ENCODE peak calls at places on chromosomes 6 and 20, in five cellular contexts. One of them, this sample, is unnamed.

GRCh38 chr20:63421913-63422312 is 50.5 kb downstream of the KCNQ2 start:
- DNase-seq in HepG2: no peak
- DNase-seq in fibroblast of lung: no peak
- DNase-seq in mammary epithelial cell: no peak
- DNase-seq in GM12878: no peak
- DNase-seq in this sample: no peak

GRCh38 chr6:5466459-5466858 is 205.1 kb downstream of the FARS2 start:
- DNase-seq in HepG2: no peak
- DNase-seq in fibroblast of lung: peak; percentile 52
- DNase-seq in GM12878: no peak
- DNase-seq in mammary epithelial cell: peak; percentile 30
- DNase-seq in this sample: no peak

GRCh38 chr20:25295386-25296093 is 47.7 kb downstream of the PYGB start:
- DNase-seq in GM12878: no peak
- DNase-seq in mammary epithelial cell: peak; percentile 57
- DNase-seq in fibroblast of lung: no peak
- DNase-seq in HepG2: no peak
- DNase-seq in this sample: no peak

GRCh38 chr20:42152570-42152969 is 534.4 kb upstream of the CHD6 start:
- DNase-seq in HepG2: no peak
- DNase-seq in GM12878: no peak
- DNase-seq in mammary epithelial cell: no peak
- DNase-seq in fibroblast of lung: no peak
- DNase-seq in this sample: no peak

GRCh38 chr6:105981002-105981887 is 104.9 kb upstream of the PRDM1 start:
- DNase-seq in HepG2: no peak
- DNase-seq in GM12878: no peak
- DNase-seq in fibroblast of lung: no peak
- DNase-seq in mammary epithelial cell: no peak
- DNase-seq in this sample: peak; percentile 45

GRCh38 chr6:82045965-82046756 is 201.4 kb downstream of the IBTK start:
- DNase-seq in mammary epithelial cell: no peak
- DNase-seq in fibroblast of lung: peak; percentile 78
- DNase-seq in GM12878: no peak
- DNase-seq in HepG2: no peak
- DNase-seq in this sample: no peak

GRCh38 chr6:42177514-42178364 is 4.6 kb downstream of the GUCA1A start:
- DNase-seq in GM12878: no peak
- DNase-seq in mammary epithelial cell: no peak
- DNase-seq in HepG2: no peak
- DNase-seq in fibroblast of lung: no peak
- DNase-seq in this sample: no peak

GRCh38 chr6:144585217-144585814 is 300.2 kb downstream of the UTRN start:
- DNase-seq in GM12878: no peak
- DNase-seq in fibroblast of lung: peak; percentile 71
- DNase-seq in HepG2: peak; percentile 40
- DNase-seq in mammary epithelial cell: peak; percentile 25
- DNase-seq in this sample: peak; percentile 15

GRCh38 chr6:116461563-116462507 is 660 bp downstream of the CALHM6 start:
- DNase-seq in mammary epithelial cell: peak; percentile 41
- DNase-seq in GM12878: no peak
- DNase-seq in fibroblast of lung: peak; percentile 50
- DNase-seq in HepG2: no peak
- DNase-seq in this sample: peak; percentile 51

GRCh38 chr6:3259491-3259958 is 778 bp downstream of the PSMG4 start:
- DNase-seq in HepG2: peak; percentile 36
- DNase-seq in GM12878: no peak
- DNase-seq in mammary epithelial cell: peak; percentile 54
- DNase-seq in fibroblast of lung: no peak
- DNase-seq in this sample: peak; percentile 35

GRCh38 chr6:115977220-115977619 is 83.5 kb downstream of the FRK start:
- DNase-seq in mammary epithelial cell: no peak
- DNase-seq in GM12878: no peak
- DNase-seq in fibroblast of lung: no peak
- DNase-seq in HepG2: no peak
- DNase-seq in this sample: no peak

GRCh38 chr20:20362774-20363435 is 5.0 kb upstream of the INSM1 start:
- DNase-seq in mammary epithelial cell: no peak
- DNase-seq in GM12878: no peak
- DNase-seq in fibroblast of lung: no peak
- DNase-seq in HepG2: no peak
- DNase-seq in this sample: no peak

DNA sequence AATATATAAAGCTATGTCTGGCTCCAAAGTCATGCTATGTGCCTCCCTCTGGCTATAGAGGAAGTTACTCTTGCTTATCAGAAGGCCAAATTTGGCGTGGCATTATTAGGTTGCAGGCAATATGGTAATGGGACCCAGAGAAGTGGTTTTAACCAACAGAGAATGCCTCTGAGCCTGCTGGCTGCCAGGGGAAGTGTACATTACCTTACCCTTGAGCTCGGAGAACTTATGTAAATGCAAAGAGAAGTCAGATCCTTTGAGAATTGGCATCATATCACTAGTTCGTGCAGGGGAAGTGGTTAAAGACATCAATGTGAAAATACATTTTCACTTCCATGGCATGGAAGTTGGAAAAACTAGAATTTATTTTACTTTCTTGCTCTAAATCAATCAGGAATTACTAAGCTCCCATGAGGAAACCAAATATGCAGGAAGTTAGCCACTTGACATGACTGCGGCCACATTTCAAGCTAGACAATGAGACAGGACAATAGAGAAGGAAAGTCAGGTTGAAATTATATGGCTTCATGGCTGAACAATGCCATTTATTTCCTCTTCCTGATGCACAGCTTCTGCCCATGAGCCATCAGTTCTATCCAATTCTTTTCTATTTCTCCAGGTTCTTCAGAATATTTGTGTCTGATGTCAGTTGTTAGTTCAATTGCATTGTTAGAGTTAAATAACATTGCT is 134.0 kb upstream of the PHACTR1 start:
- DNase-seq in fibroblast of lung: no peak
- DNase-seq in mammary epithelial cell: no peak
- DNase-seq in HepG2: no peak
- DNase-seq in GM12878: no peak
- DNase-seq in this sample: no peak
- H3K4me2 ChIP-seq in fibroblast of lung: no peak overlapping the region
- H3K4me2 ChIP-seq in mammary epithelial cell: no peak overlapping the region
- H3K4me2 ChIP-seq in HepG2: no peak overlapping the region
- H3K4me2 ChIP-seq in GM12878: no peak overlapping the region
- H3K4me2 ChIP-seq in this sample: no peak overlapping the region

DNA sequence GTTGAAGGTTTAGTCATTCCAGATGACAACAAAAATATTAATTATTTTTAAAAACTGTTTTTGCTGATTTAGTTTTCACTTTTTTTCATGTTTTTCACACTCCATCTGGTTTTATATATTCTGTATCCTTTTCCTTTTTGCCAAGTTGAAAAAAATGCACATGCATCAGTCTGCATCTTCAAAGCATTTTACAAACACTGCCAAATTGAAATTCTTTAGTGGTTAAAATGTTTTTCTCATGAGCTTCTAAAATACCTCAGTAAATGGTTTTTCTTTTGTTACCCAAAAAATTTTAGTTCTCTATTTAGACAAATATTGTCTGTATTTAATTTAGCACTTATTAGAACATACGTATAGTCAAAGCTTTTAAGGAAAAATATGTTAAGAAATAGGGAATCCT is 386.9 kb upstream of the HSF2 start:
- DNase-seq in mammary epithelial cell: no peak
- DNase-seq in GM12878: no peak
- DNase-seq in HepG2: no peak
- DNase-seq in fibroblast of lung: no peak
- DNase-seq in this sample: no peak
- TF ChIP-seq EZH2 in mammary epithelial cell: no peak
- TF ChIP-seq EZH2 in GM12878: no peak
- TF ChIP-seq EZH2 in HepG2: no peak
- TF ChIP-seq EZH2 in fibroblast of lung: no peak
- TF ChIP-seq EZH2 in this sample: no peak

GRCh38 chr20:53679597-53680309 is 86.1 kb upstream of the ZNF217 start:
- DNase-seq in fibroblast of lung: no peak
- DNase-seq in HepG2: peak; percentile 50
- DNase-seq in mammary epithelial cell: no peak
- DNase-seq in GM12878: no peak
- DNase-seq in this sample: no peak
- H3K4me2 ChIP-seq in fibroblast of lung: no peak overlapping the region
- H3K4me2 ChIP-seq in HepG2: peak overlapping the region; percentile 83
- H3K4me2 ChIP-seq in mammary epithelial cell: no peak overlapping the region
- H3K4me2 ChIP-seq in GM12878: no peak overlapping the region
- H3K4me2 ChIP-seq in this sample: no peak overlapping the region

GRCh38 chr20:62367483-62368302 is 581 bp upstream of the LAMA5 start:
- DNase-seq in fibroblast of lung: no peak
- DNase-seq in mammary epithelial cell: no peak
- DNase-seq in GM12878: no peak
- DNase-seq in HepG2: peak; percentile 60
- DNase-seq in this sample: no peak
- TF ChIP-seq EZH2 in fibroblast of lung: no peak
- TF ChIP-seq EZH2 in mammary epithelial cell: no peak
- TF ChIP-seq EZH2 in GM12878: no peak
- TF ChIP-seq EZH2 in HepG2: no peak
- TF ChIP-seq EZH2 in this sample: no peak

DNA sequence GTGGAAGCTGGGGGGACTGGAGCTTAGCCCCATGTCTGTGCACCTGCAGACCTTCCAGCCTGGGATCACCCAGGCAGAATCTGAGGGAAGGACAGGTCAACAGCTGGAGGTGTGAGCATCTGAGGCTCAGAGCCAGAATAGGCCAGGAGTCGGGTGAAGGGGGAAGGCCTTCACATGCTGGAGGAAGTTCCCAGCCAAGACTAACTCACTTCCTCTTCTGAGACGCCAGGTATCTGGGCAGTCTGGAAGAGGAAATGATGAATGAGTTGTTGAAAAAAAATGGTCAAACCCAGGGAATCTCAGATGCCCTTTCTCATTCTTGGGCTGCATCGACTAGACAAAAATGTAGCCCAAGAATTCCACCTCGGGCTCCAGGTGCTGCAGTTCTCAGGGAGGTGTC is 73.6 kb upstream of the TIAM2 start:
- DNase-seq in mammary epithelial cell: no peak
- DNase-seq in fibroblast of lung: no peak
- DNase-seq in HepG2: no peak
- DNase-seq in GM12878: no peak
- DNase-seq in this sample: no peak
- H3K4me2 ChIP-seq in mammary epithelial cell: no peak overlapping the region
- H3K4me2 ChIP-seq in fibroblast of lung: no peak overlapping the region
- H3K4me2 ChIP-seq in HepG2: no peak overlapping the region
- H3K4me2 ChIP-seq in GM12878: no peak overlapping the region
- H3K4me2 ChIP-seq in this sample: no peak overlapping the region

DNA sequence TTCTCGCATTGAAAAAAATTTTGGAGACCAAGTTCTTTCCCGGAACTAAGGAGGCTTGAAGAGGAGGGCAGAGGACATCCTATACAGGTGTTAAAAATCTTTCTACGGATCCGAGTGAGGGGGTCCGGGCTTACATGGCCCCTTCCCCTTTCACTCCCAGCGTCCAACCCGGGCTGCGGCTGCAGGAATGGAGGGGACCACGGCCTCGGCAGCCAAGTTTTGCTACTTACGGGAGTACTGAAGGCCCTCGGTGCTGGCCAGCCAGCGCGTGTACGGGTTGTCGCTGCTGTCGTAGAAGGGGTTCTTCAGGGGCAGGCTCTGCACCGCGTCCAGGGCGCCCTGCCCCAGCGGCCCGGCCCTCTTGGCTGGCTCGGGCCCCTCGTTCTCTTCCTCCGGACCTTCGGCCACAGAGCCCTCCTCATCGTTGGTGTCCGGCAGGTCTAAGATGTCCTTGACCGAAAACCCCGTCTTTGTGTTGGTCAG is 642 bp downstream of the NKX2-2 start:
- DNase-seq in fibroblast of lung: no peak
- DNase-seq in HepG2: no peak
- DNase-seq in mammary epithelial cell: no peak
- DNase-seq in GM12878: no peak
- DNase-seq in this sample: no peak
- TF ChIP-seq EZH2 in fibroblast of lung: peak; percentile 82
- TF ChIP-seq EZH2 in HepG2: no peak
- TF ChIP-seq EZH2 in mammary epithelial cell: peak; percentile 92
- TF ChIP-seq EZH2 in GM12878: no peak
- TF ChIP-seq EZH2 in this sample: no peak

GRCh38 chr20:22470620-22471026 is 113.7 kb downstream of the FOXA2 start:
- DNase-seq in GM12878: no peak
- DNase-seq in fibroblast of lung: no peak
- DNase-seq in HepG2: peak; percentile 65
- DNase-seq in mammary epithelial cell: no peak
- DNase-seq in this sample: no peak
- H3K4me2 ChIP-seq in GM12878: no peak overlapping the region
- H3K4me2 ChIP-seq in fibroblast of lung: no peak overlapping the region
- H3K4me2 ChIP-seq in HepG2: peak overlapping the region; percentile 52
- H3K4me2 ChIP-seq in mammary epithelial cell: no peak overlapping the region
- H3K4me2 ChIP-seq in this sample: no peak overlapping the region

GRCh38 chr6:7727150-7727950 is 1.5 kb downstream of the BMP6 start:
- DNase-seq in mammary epithelial cell: peak; percentile 16
- DNase-seq in fibroblast of lung: no peak
- DNase-seq in GM12878: no peak
- DNase-seq in HepG2: no peak
- DNase-seq in this sample: peak; percentile 21
- TF ChIP-seq EZH2 in mammary epithelial cell: no peak
- TF ChIP-seq EZH2 in fibroblast of lung: peak; percentile 92
- TF ChIP-seq EZH2 in GM12878: no peak
- TF ChIP-seq EZH2 in HepG2: peak; percentile 97
- TF ChIP-seq EZH2 in this sample: no peak

This sample was measured in MM.1S.